ENCODE peak calls at places on chromosomes 12 and 14, in six cellular contexts. A is mesenteric fat pad, Y is NCI-H1092 treated with DMSO at 0.1 percent for 48 hours, H is neural crest cell, G is NCI-H510A, X is naive B cell. K is an unnamed sample.

GRCh38 chr12:48996794-48997718 is 2.1 kb downstream of the DDN start:
- DNase-seq in A (peak), Y (peak), H (peak), G (peak), X (peak), K (peak)

GRCh38 chr12:109115758-109116610 is at the start of gene ACACB:
- DNase-seq in A (peak), Y (no peak), H (no peak), G (no peak), X (no peak), K (no peak)

GRCh38 chr12:6373022-6373787 is 2.2 kb downstream of the SCNN1A start:
- DNase-seq in A (no peak), Y (peak), H (no peak), G (peak), X (no peak), K (peak)

GRCh38 chr14:106268013-106268727 is 741.8 kb downstream of the TMEM121 start:
- DNase-seq in A (no peak), Y (no peak), H (no peak), G (no peak), X (peak), K (no peak)

GRCh38 chr14:38224328-38224727 is 16.6 kb downstream of the SSTR1 start:
- DNase-seq in A (no peak), Y (no peak), H (no peak), G (no peak), X (no peak), K (no peak)

GRCh38 chr12:26431211-26431610 is 235.8 kb downstream of the SSPN start:
- DNase-seq in A (no peak), Y (no peak), H (no peak), G (no peak), X (no peak), K (no peak)

GRCh38 chr12:119624971-119625370 is 31.4 kb downstream of the TMEM233 start:
- DNase-seq in A (no peak), Y (peak), H (no peak), G (no peak), X (no peak), K (no peak)

GRCh38 chr14:96053600-96054381 is 14.6 kb downstream of the C14orf132 start:
- DNase-seq in A (peak), Y (no peak), H (no peak), G (no peak), X (no peak), K (no peak)

GRCh38 chr14:61184117-61184516 is 97.0 kb downstream of the TMEM30B start:
- DNase-seq in A (no peak), Y (no peak), H (no peak), G (no peak), X (no peak), K (no peak)

GRCh38 chr12:123828871-123829547 is 66.9 kb downstream of the DNAH10 start:
- DNase-seq in A (no peak), Y (no peak), H (no peak), G (no peak), X (no peak), K (no peak)

GRCh38 chr12:54298904-54299303 is 1.9 kb downstream of the NFE2 start:
- DNase-seq in A (peak), Y (no peak), H (no peak), G (no peak), X (no peak), K (no peak)